ENCODE peak calls at places on chromosomes 4 and X, in eight cellular contexts. R, P, N, Y, X, T, D and Z are unnamed samples.
A peak's percentile ranks its signal among the peaks of the same experiment; 100 is the strongest.

GRCh38 chrX:663841-664240 is 33.2 kb downstream of the SHOX start:
- DNase-seq in R (no peak), P (no peak), N (no peak), Y (no peak), X (no peak), T (no peak), D (no peak), Z (no peak)

GRCh38 chr4:31016322-31017061 is 296.3 kb downstream of the PCDH7 start:
- DNase-seq in R (no peak), P (no peak), N (no peak), Y (no peak), X (no peak), T (no peak), D (no peak), Z (no peak)

GRCh38 chrX:10555846-10556245 is 64.5 kb downstream of the MID1 start:
- DNase-seq in R (no peak), P (no peak), N (no peak), Y (no peak), X (no peak), T (no peak), D (no peak), Z (no peak)

GRCh38 chr4:38366451-38366850 is 297.5 kb upstream of the KLF3 start:
- DNase-seq in R (no peak), P (no peak), N (no peak), Y (no peak), X (no peak), T (no peak), D (no peak), Z (no peak)

GRCh38 chr4:7960790-7961655 is 21.4 kb upstream of the AFAP1 start:
- DNase-seq in R (no peak), P (no peak), N (no peak), Y (no peak), X (no peak), T (no peak), D (peak; percentile 96), Z (peak; percentile 51)

GRCh38 chr4:6271701-6272465 is 2.2 kb downstream of the WFS1 start:
- DNase-seq in R (no peak), P (peak; percentile 35), N (no peak), Y (peak; percentile 29), X (peak; percentile 87), T (no peak), D (no peak), Z (peak; percentile 52)

GRCh38 chr4:54400802-54401201 is 171.7 kb downstream of the PDGFRA start:
- DNase-seq in R (no peak), P (no peak), N (no peak), Y (no peak), X (no peak), T (peak; percentile 13), D (no peak), Z (no peak)

GRCh38 chrX:68839771-68840170 is 10.9 kb downstream of the EFNB1 start:
- DNase-seq in R (no peak), P (no peak), N (no peak), Y (no peak), X (no peak), T (no peak), D (no peak), Z (no peak)

GRCh38 chrX:103254171-103254824 is 657 bp downstream of the TCEAL8 start:
- DNase-seq in R (peak; percentile 5), P (peak; percentile 40), N (peak; percentile 73), Y (no peak), X (peak; percentile 33), T (peak; percentile 79), D (no peak), Z (peak; percentile 62)

GRCh38 chr4:20352172-20352431 is 100.4 kb downstream of the SLIT2 start:
- DNase-seq in R (no peak), P (no peak), N (no peak), Y (no peak), X (no peak), T (no peak), D (no peak), Z (no peak)

GRCh38 chrX:153494541-153495361 is at the start of gene BGN:
- DNase-seq in R (peak; percentile 26), P (no peak), N (peak; percentile 55), Y (no peak), X (peak; percentile 56), T (peak; percentile 34), D (no peak), Z (peak; percentile 43)

GRCh38 chr4:148216321-148216720 is 225.9 kb downstream of the NR3C2 start:
- DNase-seq in R (no peak), P (no peak), N (no peak), Y (no peak), X (no peak), T (no peak), D (no peak), Z (no peak)

GRCh38 chr4:104941661-104942062 is 205.0 kb upstream of the TET2 start:
- DNase-seq in R (no peak), P (no peak), N (no peak), Y (no peak), X (no peak), T (no peak), D (no peak), Z (no peak)

GRCh38 chr4:7034262-7035081 is 8.7 kb upstream of the TADA2B start:
- DNase-seq in R (peak; percentile 91), P (no peak), N (no peak), Y (no peak), X (no peak), T (no peak), D (no peak), Z (no peak)

GRCh38 chr4:141814499-141814898 is 178.1 kb downstream of the IL15 start:
- DNase-seq in R (no peak), P (no peak), N (no peak), Y (no peak), X (no peak), T (no peak), D (no peak), Z (no peak)

GRCh38 chr4:101199507-101200285 is 147.6 kb downstream of the PPP3CA start:
- DNase-seq in R (no peak), P (no peak), N (no peak), Y (no peak), X (no peak), T (no peak), D (no peak), Z (no peak)

GRCh38 chrX:20664774-20665173 is 398.1 kb upstream of the RPS6KA3 start:
- DNase-seq in R (no peak), P (no peak), N (no peak), Y (no peak), X (no peak), T (no peak), D (no peak), Z (no peak)

GRCh38 chrX:46016296-46016695 is 528.9 kb downstream of the ZNF674 start:
- DNase-seq in R (no peak), P (no peak), N (no peak), Y (no peak), X (peak; percentile 1), T (no peak), D (no peak), Z (no peak)

GRCh38 chrX:46015653-46016052 is 529.6 kb downstream of the ZNF674 start:
- DNase-seq in R (no peak), P (no peak), N (no peak), Y (no peak), X (no peak), T (no peak), D (no peak), Z (no peak)
- TF ChIP-seq EP300 in R (no peak), P (no peak), N (no peak), Y (no peak), X (no peak), T (no peak), D (no peak), Z (no peak)

DNA sequence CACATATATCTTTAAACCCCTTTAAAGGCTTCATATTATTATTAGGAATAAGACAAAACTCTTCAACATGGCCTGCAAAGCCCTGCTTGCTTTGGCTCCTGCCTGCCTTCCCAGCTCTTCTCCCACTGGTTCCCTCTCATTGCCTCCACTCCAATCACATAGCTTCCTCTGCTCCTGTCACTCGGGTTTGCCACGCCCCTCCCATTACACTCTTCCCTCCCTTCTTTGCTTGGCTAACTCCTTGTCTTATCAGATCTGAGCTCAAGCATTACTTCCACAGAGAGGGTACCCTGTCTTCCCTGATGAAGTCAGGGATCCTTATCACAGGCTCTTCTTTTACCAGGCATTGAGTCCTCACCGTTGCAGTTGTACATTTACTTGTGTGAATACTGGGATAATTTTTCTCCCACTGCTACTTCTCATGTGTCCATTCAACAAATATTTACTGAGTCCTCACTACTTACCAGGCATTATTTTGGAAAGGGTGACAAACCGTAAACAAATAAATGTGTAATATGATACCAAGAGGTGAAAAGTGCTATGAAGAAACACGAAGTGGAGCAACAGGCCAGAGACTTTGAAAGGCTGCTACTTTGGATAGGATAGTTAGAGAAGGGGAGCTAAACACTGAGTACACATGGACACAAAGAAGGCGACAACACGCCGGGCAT is 3.2 kb upstream of the VGLL1 start:
- DNase-seq in R (no peak), P (no peak), N (peak; percentile 40), Y (no peak), X (no peak), T (peak; percentile 64), D (no peak), Z (no peak)
- TF ChIP-seq EP300 in R (no peak), P (no peak), N (no peak), Y (no peak), X (no peak), T (no peak), D (no peak), Z (no peak)

GRCh38 chrX:7061429-7061828 is 86.1 kb upstream of the STS start:
- DNase-seq in R (no peak), P (no peak), N (no peak), Y (no peak), X (no peak), T (no peak), D (no peak), Z (no peak)
- TF ChIP-seq EP300 in R (no peak), P (no peak), N (no peak), Y (no peak), X (no peak), T (no peak), D (no peak), Z (no peak)

GRCh38 chr4:152734699-152735050 is 44.9 kb downstream of the TIGD4 start:
- DNase-seq in R (no peak), P (no peak), N (no peak), Y (no peak), X (no peak), T (no peak), D (peak; percentile 8), Z (no peak)

GRCh38 chr4:152738812-152739211 is 40.7 kb downstream of the TIGD4 start:
- DNase-seq in R (no peak), P (no peak), N (no peak), Y (no peak), X (no peak), T (no peak), D (peak; percentile 4), Z (no peak)

GRCh38 chr4:152734015-152734698 is 45.4 kb downstream of the TIGD4 start:
- DNase-seq in R (no peak), P (no peak), N (no peak), Y (no peak), X (no peak), T (no peak), D (peak; percentile 45), Z (no peak)

GRCh38 chr4:152735302-152735917 is 44.1 kb downstream of the TIGD4 start:
- DNase-seq in R (no peak), P (no peak), N (no peak), Y (no peak), X (no peak), T (peak; percentile 10), D (no peak), Z (no peak)

DNA sequence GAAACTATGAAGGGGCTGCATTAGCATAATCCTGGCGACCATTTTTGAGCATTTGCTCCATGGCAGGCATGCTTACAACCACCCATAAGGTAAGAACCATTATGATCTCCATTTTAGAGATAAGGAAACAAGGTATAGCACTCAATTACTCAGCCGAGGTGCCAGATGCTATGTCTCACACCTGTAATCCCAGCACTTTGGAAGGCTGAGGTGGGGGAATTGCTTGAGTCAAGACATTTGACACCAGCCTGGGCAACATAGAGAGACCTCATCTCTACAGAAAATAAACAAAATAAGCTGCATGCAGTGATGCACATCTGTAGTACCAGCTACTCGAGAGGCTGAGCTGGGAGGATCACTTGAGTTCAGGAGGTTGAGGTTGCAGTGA is 43.6 kb downstream of the TIGD4 start:
- DNase-seq in R (no peak), P (no peak), N (no peak), Y (no peak), X (no peak), T (no peak), D (peak; percentile 12), Z (no peak)
- TF ChIP-seq EP300 in R (no peak), P (no peak), N (no peak), Y (no peak), X (no peak), T (no peak), D (no peak), Z (no peak)